ENCODE peak calls at places on chromosomes 16 and 17, in ten cellular contexts. I, X, A, F, U, B, D, P, Y and W are unnamed samples.

GRCh38 chr17:22496450-22496849 is 804.1 kb downstream of the KCNJ18 start:
- DNase-seq in I (no peak), X (no peak), A (no peak), F (no peak), U (no peak), B (no peak), D (no peak), P (no peak), Y (no peak), W (no peak)

GRCh38 chr16:89655062-89655643 is 2.4 kb downstream of the CHMP1A start:
- DNase-seq in I (no peak), X (no peak), A (no peak), F (no peak), U (no peak), B (no peak), D (no peak), P (no peak), Y (no peak), W (no peak)

GRCh38 chr17:17140590-17140980 is 65.5 kb downstream of the PLD6 start:
- DNase-seq in I (no peak), X (peak), A (no peak), F (no peak), U (no peak), B (peak), D (no peak), P (no peak), Y (no peak), W (no peak)

GRCh38 chr17:1367351-1367745 is 32.7 kb downstream of the YWHAE start:
- DNase-seq in I (no peak), X (no peak), A (no peak), F (no peak), U (no peak), B (no peak), D (no peak), P (no peak), Y (no peak), W (no peak)

GRCh38 chr16:86020971-86021370 is 122.0 kb downstream of the IRF8 start:
- DNase-seq in I (no peak), X (no peak), A (no peak), F (no peak), U (no peak), B (no peak), D (no peak), P (no peak), Y (no peak), W (no peak)

GRCh38 chr17:39177256-39177655 is 11.3 kb upstream of the ARL5C start:
- DNase-seq in I (peak), X (no peak), A (no peak), F (peak), U (no peak), B (no peak), D (no peak), P (no peak), Y (no peak), W (no peak)

GRCh38 chr17:29012535-29012934 is 6.7 kb upstream of the SEZ6 start:
- DNase-seq in I (no peak), X (no peak), A (no peak), F (no peak), U (no peak), B (no peak), D (no peak), P (no peak), Y (no peak), W (no peak)

GRCh38 chr17:7842380-7842949 is 8.4 kb downstream of the KDM6B start:
- DNase-seq in I (peak), X (peak), A (peak), F (peak), U (peak), B (no peak), D (peak), P (peak), Y (no peak), W (peak)

GRCh38 chr17:82226809-82227628 is 1.8 kb upstream of the SLC16A3 start:
- DNase-seq in I (no peak), X (no peak), A (no peak), F (no peak), U (no peak), B (no peak), D (no peak), P (no peak), Y (no peak), W (no peak)

GRCh38 chr17:64411999-64412771 is 21.5 kb upstream of the PECAM1 start:
- DNase-seq in I (no peak), X (no peak), A (no peak), F (no peak), U (no peak), B (no peak), D (no peak), P (no peak), Y (no peak), W (peak)

GRCh38 chr16:2019919-2020831 is 590 bp downstream of the NPW start:
- DNase-seq in I (no peak), X (no peak), A (no peak), F (no peak), U (no peak), B (no peak), D (no peak), P (no peak), Y (no peak), W (no peak)

GRCh38 chr17:67606471-67606870 is 111.3 kb upstream of the NOL11 start:
- DNase-seq in I (no peak), X (no peak), A (no peak), F (no peak), U (no peak), B (no peak), D (no peak), P (no peak), Y (no peak), W (no peak)

GRCh38 chr17:78697122-78697845 is 84.8 kb downstream of the CYTH1 start:
- DNase-seq in I (no peak), X (peak), A (no peak), F (no peak), U (no peak), B (no peak), D (no peak), P (no peak), Y (no peak), W (no peak)

GRCh38 chr16:24900230-24900629 is 54.5 kb downstream of the SLC5A11 start:
- DNase-seq in I (no peak), X (no peak), A (no peak), F (no peak), U (no peak), B (no peak), D (no peak), P (no peak), Y (no peak), W (no peak)

GRCh38 chr16:15493416-15494181 is 59.2 kb downstream of the BMERB1 start:
- DNase-seq in I (no peak), X (peak), A (no peak), F (peak), U (peak), B (peak), D (no peak), P (no peak), Y (no peak), W (no peak)

GRCh38 chr17:79624658-79625478 is 14.0 kb upstream of the RBFOX3 start:
- DNase-seq in I (no peak), X (no peak), A (no peak), F (no peak), U (no peak), B (no peak), D (no peak), P (peak), Y (no peak), W (no peak)